ENCODE peak calls at places on chromosomes 11 and 22, in four cellular contexts. L is effector memory CD4-positive, alpha-beta T cell; U is GM23248; Y is lung. N is an unnamed sample.

GRCh38 chr22:38554281-38554680 is 15.7 kb downstream of the DMC1 start:
- DNase-seq in Y (no peak), L (no peak), U (peak; percentile 92), N (no peak)

GRCh38 chr11:15968461-15969130 is 387.8 kb downstream of the SOX6 start:
- DNase-seq in U (no peak), Y (no peak), L (no peak), N (no peak)

GRCh38 chr11:67437082-67437821 is at the start of gene PTPRCAP:
- DNase-seq in L (peak; percentile 68), U (no peak), Y (no peak), N (no peak)

GRCh38 chr11:118497831-118498230 is 29.4 kb upstream of the TTC36 start:
- DNase-seq in U (peak; percentile 30), L (no peak), Y (no peak), N (peak; percentile 12)

GRCh38 chr11:17747131-17747955 is 12.8 kb downstream of the KCNC1 start:
- DNase-seq in U (no peak), L (no peak), Y (no peak), N (no peak)

GRCh38 chr11:66912963-66913362 is 45.2 kb downstream of the PC start:
- DNase-seq in L (no peak), U (no peak), Y (no peak), N (no peak)

GRCh38 chr22:20302438-20303228 is 17.2 kb downstream of the DGCR6L start:
- DNase-seq in Y (no peak), L (no peak), U (no peak), N (no peak)

GRCh38 chr11:65791719-65792213 is 4.9 kb downstream of the OVOL1 start:
- DNase-seq in U (peak; percentile 48), L (peak; percentile 24), Y (no peak), N (no peak)

GRCh38 chr22:35059632-35060031 is 6.3 kb upstream of the ISX start:
- DNase-seq in L (no peak), Y (no peak), U (no peak), N (no peak)

GRCh38 chr11:67545280-67545679 is 22.0 kb upstream of the CABP2 start:
- DNase-seq in Y (no peak), U (no peak), L (no peak), N (no peak)

GRCh38 chr11:79678780-79679468 is 238.1 kb upstream of the TENM4 start:
- DNase-seq in U (no peak), Y (no peak), L (no peak), N (no peak)

GRCh38 chr22:20402960-20403778 is 9.2 kb downstream of the ZNF74 start:
- DNase-seq in Y (no peak), U (no peak), L (no peak), N (no peak)

GRCh38 chr11:3213659-3214419 is 4.8 kb downstream of the MRGPRG start:
- DNase-seq in U (no peak), L (no peak), Y (no peak), N (no peak)

GRCh38 chr11:7413961-7414728 is 71.2 kb upstream of the OLFML1 start:
- DNase-seq in Y (no peak), U (no peak), L (no peak), N (peak; percentile 12)

GRCh38 chr11:1109101-1109917 is 34.6 kb downstream of the MUC2 start:
- DNase-seq in U (no peak), Y (no peak), L (no peak), N (no peak)

GRCh38 chr11:45647329-45647728 is 18.1 kb downstream of the CHST1 start:
- DNase-seq in L (no peak), Y (no peak), U (no peak), N (no peak)

GRCh38 chr11:45649544-45650165 is 15.8 kb downstream of the CHST1 start:
- DNase-seq in U (no peak), L (no peak), Y (no peak), N (no peak)

GRCh38 chr11:45647786-45648185 is 17.6 kb downstream of the CHST1 start:
- DNase-seq in L (no peak), U (no peak), Y (no peak), N (no peak)

GRCh38 chr11:45650166-45651095 is 15.0 kb downstream of the CHST1 start:
- DNase-seq in U (no peak), Y (no peak), L (no peak), N (no peak)

DNA sequence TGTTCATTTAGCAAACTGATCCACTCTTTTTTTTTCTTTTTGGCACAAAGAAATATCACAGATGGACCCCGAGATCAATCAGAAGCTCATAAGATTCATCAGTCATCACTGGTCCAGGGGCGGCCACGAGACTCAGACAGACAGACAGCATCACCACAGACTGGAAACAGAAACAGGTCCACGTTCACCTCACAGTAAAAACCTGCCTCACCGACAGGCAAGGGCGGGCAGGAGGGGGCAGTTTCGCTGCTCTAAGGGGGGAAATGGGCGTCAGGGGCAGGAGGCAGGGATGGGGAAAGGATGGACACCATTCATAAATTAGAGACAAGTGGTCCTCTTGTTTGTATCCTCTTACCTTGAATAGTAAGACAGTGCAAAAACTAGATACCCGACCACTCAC is 16.5 kb downstream of the CHST1 start:
- DNase-seq in U (no peak), Y (no peak), L (no peak), N (no peak)
- H3K27ac ChIP-seq in U (no peak overlapping the region), Y (no peak overlapping the region), L (no peak overlapping the region), N (no peak overlapping the region)

DNA sequence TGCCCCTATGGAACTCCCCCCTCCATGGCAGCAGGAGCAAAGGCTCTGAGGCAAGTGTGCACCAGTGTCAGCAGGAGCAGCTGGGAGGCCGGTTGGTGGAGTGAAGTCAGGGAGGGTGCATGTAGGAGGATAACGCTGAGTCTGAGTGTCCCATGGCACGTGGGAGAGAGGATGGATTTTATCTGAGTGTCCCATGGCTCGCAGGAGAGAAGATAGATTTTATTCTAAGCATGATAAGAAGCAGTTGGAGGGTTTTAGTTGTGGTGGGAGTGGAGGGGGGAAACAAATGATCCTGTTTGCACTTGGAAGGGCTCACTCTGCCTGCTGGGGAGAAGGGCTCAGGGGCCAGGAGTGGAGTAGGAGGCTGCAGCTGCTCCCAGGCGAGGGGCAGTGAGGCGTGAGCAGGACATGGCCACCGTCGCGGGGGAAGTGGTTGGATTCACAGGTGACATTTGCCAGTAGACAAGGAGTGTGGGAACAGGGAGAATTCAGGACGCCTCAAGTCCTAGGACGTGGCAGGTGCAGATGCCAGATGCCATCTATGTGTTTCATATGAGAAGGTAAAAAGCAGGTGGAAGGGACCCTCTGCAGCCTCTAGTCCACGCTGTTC is 33.6 kb upstream of the PARVG start:
- DNase-seq in L (no peak), Y (no peak), U (no peak), N (no peak)
- H3K4me1 ChIP-seq in L (no peaks in the 10 kb centered on the region), Y (peaks cover 3% of the 10 kb centered on the region), U (peaks cover 8% of the 10 kb centered on the region), N (no peaks in the 10 kb centered on the region)

GRCh38 chr22:24982301-24983056 is 30.0 kb downstream of the KIAA1671 start:
- DNase-seq in L (no peak), Y (no peak), U (peak; percentile 35), N (no peak)

GRCh38 chr22:24981066-24981465 is 28.6 kb downstream of the KIAA1671 start:
- DNase-seq in U (no peak), L (no peak), Y (no peak), N (no peak)

GRCh38 chr22:24981656-24982055 is 29.1 kb downstream of the KIAA1671 start:
- DNase-seq in Y (no peak), L (no peak), U (no peak), N (no peak)

GRCh38 chr22:24984122-24984521 is 31.6 kb downstream of the KIAA1671 start:
- DNase-seq in U (no peak), Y (no peak), L (no peak), N (no peak)

GRCh38 chr22:24983151-24983550 is 30.6 kb downstream of the KIAA1671 start:
- DNase-seq in U (no peak), Y (no peak), L (no peak), N (no peak)
- H3K27ac ChIP-seq in U (no peak overlapping the region), Y (peak overlapping the region; percentile 7), L (no peak overlapping the region), N (no peak overlapping the region)

DNA sequence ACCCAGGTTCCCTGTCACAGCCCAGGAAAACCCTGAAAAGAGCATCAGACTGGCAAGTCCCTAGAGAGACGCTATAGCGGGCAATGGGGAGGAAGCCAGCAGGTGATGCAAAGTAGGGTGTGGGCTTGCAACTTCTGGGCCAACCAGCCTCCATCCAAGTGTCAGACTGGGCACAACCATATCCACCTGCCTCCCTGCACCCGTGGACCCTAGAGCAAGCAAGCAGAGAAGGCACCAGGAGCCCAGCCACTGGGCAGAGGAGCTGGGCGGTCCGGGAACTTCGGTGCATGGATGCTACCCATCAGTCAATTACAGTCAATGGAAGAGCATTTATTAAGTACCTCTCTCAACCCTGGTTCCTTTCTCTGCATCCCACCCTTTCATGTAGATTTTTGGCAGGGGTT is 2.8 kb downstream of the NECTIN1 start:
- DNase-seq in L (no peak), U (no peak), Y (no peak), N (no peak)
- H3K4me1 ChIP-seq in L (peaks cover 19% of the 10 kb centered on the region), U (peaks cover 12% of the 10 kb centered on the region), Y (no peaks in the 10 kb centered on the region), N (peaks cover 33% of the 10 kb centered on the region)

GRCh38 chr11:112223754-112224532 is 2.3 kb upstream of the PTS start:
- DNase-seq in U (no peak), Y (no peak), L (no peak), N (no peak)
- H3K27ac ChIP-seq in U (no peak overlapping the region), Y (no peak overlapping the region), L (no peak overlapping the region), N (no peak overlapping the region)

DNA sequence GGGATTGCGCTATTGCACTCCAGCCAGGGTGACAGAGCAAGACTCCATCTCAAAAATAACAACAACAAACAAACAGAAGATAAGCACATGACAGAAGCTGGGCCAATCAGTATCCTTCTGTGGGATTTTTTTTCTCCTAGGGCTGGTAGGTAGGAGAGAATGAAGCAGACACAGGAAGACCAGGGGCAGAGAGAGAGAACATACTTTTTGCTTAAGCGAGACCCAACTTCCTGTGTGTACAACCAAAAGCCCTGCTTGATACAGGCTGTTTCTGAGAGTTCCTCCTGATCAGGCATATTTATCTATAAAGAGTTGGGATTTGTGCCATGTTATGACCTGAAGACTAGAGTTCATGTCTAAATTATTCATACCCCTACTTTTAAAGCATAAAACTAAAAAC is 12.4 kb upstream of the PLEKHB1 start:
- DNase-seq in Y (no peak), U (no peak), L (no peak), N (no peak)
- H3K4me1 ChIP-seq in Y (no peaks in the 10 kb centered on the region), U (no peaks in the 10 kb centered on the region), L (no peaks in the 10 kb centered on the region), N (peaks cover 3% of the 10 kb centered on the region)